ENCODE peak calls at places on chromosomes 4 and X, in four cellular contexts. One of them, this sample, is unnamed.

GRCh38 chrX:153063315-153063714 is 7.0 kb downstream of the PNMA3 start:
- DNase-seq in upper lobe of right lung: no peak
- DNase-seq in right lobe of liver: no peak
- DNase-seq in right atrium auricular region: no peak
- DNase-seq in this sample: no peak

GRCh38 chr4:133151681-133152329 is 2.7 kb downstream of the PCDH10 start:
- DNase-seq in upper lobe of right lung: no peak
- DNase-seq in right atrium auricular region: no peak
- DNase-seq in right lobe of liver: no peak
- DNase-seq in this sample: peak; percentile 72

GRCh38 chr4:155889036-155889793 is 14.3 kb upstream of the TDO2 start:
- DNase-seq in upper lobe of right lung: no peak
- DNase-seq in right atrium auricular region: no peak
- DNase-seq in right lobe of liver: no peak
- DNase-seq in this sample: no peak

GRCh38 chrX:53251307-53251706 is 26.3 kb upstream of the KDM5C start:
- DNase-seq in right lobe of liver: no peak
- DNase-seq in right atrium auricular region: no peak
- DNase-seq in upper lobe of right lung: no peak
- DNase-seq in this sample: no peak

GRCh38 chrX:53442322-53442631 is 8.1 kb upstream of the HSD17B10 start:
- DNase-seq in right lobe of liver: no peak
- DNase-seq in right atrium auricular region: no peak
- DNase-seq in upper lobe of right lung: no peak
- DNase-seq in this sample: no peak

GRCh38 chrX:141652315-141652714 is 46.2 kb downstream of the SPANXD start:
- DNase-seq in right atrium auricular region: no peak
- DNase-seq in right lobe of liver: no peak
- DNase-seq in upper lobe of right lung: no peak
- DNase-seq in this sample: no peak

GRCh38 chr4:41213563-41214157 is 682 bp downstream of the APBB2 start:
- DNase-seq in right atrium auricular region: no peak
- DNase-seq in upper lobe of right lung: peak; percentile 74
- DNase-seq in right lobe of liver: peak; percentile 46
- DNase-seq in this sample: no peak

GRCh38 chrX:68743754-68744153 is 85.1 kb upstream of the EFNB1 start:
- DNase-seq in right atrium auricular region: no peak
- DNase-seq in right lobe of liver: no peak
- DNase-seq in upper lobe of right lung: no peak
- DNase-seq in this sample: no peak

GRCh38 chrX:14497184-14497666 is 32.1 kb upstream of the GLRA2 start:
- DNase-seq in upper lobe of right lung: no peak
- DNase-seq in right lobe of liver: no peak
- DNase-seq in right atrium auricular region: no peak
- DNase-seq in this sample: no peak

GRCh38 chr4:183142566-183143545 is 43.8 kb downstream of the WWC2 start:
- DNase-seq in right atrium auricular region: no peak
- DNase-seq in right lobe of liver: peak; percentile 62
- DNase-seq in upper lobe of right lung: no peak
- DNase-seq in this sample: no peak

GRCh38 chrX:13078739-13079444 is 34.5 kb upstream of the FAM9C start:
- DNase-seq in upper lobe of right lung: peak; percentile 56
- DNase-seq in right lobe of liver: no peak
- DNase-seq in right atrium auricular region: peak; percentile 65
- DNase-seq in this sample: peak; percentile 79

GRCh38 chrX:104335765-104336164 is 81.0 kb upstream of the ESX1 start:
- DNase-seq in upper lobe of right lung: no peak
- DNase-seq in right lobe of liver: no peak
- DNase-seq in right atrium auricular region: no peak
- DNase-seq in this sample: no peak

GRCh38 chr4:24655326-24655725 is 71.0 kb upstream of the DHX15 start:
- DNase-seq in right lobe of liver: no peak
- DNase-seq in upper lobe of right lung: no peak
- DNase-seq in right atrium auricular region: no peak
- DNase-seq in this sample: no peak

GRCh38 chr4:185797018-185797417 is 15.0 kb downstream of the SORBS2 start:
- DNase-seq in upper lobe of right lung: no peak
- DNase-seq in right lobe of liver: no peak
- DNase-seq in right atrium auricular region: no peak
- DNase-seq in this sample: no peak

DNA sequence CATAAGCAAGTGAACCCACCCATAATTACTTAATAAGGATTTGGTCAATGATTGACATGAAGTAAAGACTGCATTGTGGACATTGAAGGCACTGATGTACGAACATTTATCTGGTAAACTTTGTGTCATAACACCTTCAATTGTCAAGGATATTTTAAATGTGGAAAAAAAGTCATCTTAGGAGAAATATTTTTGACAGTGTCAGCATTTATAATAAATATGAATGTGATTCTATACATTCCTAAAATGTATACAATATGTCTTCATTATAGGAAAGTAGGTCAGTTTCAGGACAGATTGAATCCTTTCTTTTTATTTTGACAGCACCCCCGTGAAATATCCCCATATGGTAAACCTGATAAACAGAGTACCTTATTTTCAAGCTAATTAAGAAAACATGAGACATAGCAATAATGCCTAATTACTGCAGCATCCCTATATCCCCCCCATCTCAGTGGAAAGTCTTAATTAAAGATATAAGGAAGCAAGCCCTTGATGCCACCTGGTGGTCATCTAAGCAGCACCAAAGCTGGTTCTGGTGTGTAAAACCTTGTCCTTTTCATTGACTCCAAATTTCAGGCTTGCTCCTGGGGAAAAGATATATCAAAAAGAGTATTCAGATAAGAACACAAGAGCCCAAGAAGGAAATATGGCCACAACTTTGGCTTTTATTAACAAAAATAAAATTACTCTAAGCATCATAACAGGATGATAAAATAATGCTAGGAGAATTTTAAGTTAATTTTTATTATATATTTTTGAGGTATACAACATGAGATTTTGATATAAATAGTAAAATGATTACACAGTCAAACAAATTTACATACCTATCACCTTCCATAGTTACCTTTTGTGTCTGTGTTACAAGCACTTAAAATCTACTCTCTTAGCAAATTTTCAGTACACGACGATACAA is 379.7 kb downstream of the TLL1 start:
- DNase-seq in right lobe of liver: no peak
- DNase-seq in right atrium auricular region: no peak
- DNase-seq in upper lobe of right lung: no peak
- DNase-seq in this sample: no peak
- TF ChIP-seq CTCF in right lobe of liver: peak; percentile 47
- TF ChIP-seq CTCF in right atrium auricular region: peak; percentile 59
- TF ChIP-seq CTCF in upper lobe of right lung: peak; percentile 46
- TF ChIP-seq CTCF in this sample: no peak

DNA sequence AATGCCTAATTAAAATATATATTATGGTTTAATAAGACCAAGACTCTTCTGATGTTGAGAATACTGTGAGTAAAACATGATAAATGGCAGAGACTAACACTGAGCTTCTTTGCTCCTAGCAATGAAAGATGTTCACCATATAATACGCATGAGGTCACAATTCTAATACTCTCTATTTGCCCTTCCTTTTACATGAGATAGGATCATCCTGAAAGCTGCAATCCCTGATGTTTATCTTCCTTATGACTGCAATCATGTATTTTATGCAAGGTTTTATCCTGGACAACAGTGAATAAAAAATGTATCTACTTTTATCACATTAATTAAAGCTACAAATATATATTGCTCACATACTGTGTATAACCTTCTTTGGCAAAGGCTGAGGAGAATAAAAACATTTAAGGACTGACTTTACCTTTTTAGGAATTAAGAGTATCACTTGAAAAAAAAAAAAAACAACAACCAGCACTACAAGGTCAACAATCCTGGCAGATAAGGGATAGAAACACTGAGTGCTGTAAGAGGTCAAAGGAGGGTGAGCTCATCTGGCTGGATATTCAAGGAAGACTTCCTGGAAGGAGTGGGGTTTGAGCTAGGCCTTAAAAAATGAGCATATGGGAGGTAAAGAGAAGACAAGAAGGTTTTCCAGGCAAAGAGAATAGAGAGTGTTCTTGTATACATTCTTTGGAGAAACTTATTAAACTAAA is 99.9 kb downstream of the AREG start:
- DNase-seq in right lobe of liver: no peak
- DNase-seq in right atrium auricular region: no peak
- DNase-seq in upper lobe of right lung: no peak
- DNase-seq in this sample: no peak
- H3K4me3 ChIP-seq in right lobe of liver: no peak overlapping the region
- H3K4me3 ChIP-seq in right atrium auricular region: no peak overlapping the region
- H3K4me3 ChIP-seq in upper lobe of right lung: no peak overlapping the region
- H3K4me3 ChIP-seq in this sample: no peak overlapping the region

GRCh38 chr4:152784490-152785195 is 4.9 kb downstream of the ARFIP1 start:
- DNase-seq in upper lobe of right lung: no peak
- DNase-seq in right atrium auricular region: no peak
- DNase-seq in right lobe of liver: no peak
- DNase-seq in this sample: no peak
- TF ChIP-seq CTCF in upper lobe of right lung: no peak
- TF ChIP-seq CTCF in right atrium auricular region: no peak
- TF ChIP-seq CTCF in right lobe of liver: no peak
- TF ChIP-seq CTCF in this sample: peak; percentile 9

GRCh38 chr4:38366451-38366850 is 297.5 kb upstream of the KLF3 start:
- DNase-seq in right lobe of liver: peak; percentile 17
- DNase-seq in upper lobe of right lung: no peak
- DNase-seq in right atrium auricular region: peak; percentile 72
- DNase-seq in this sample: peak; percentile 84

GRCh38 chr4:38365261-38365660 is 298.7 kb upstream of the KLF3 start:
- DNase-seq in upper lobe of right lung: no peak
- DNase-seq in right lobe of liver: no peak
- DNase-seq in right atrium auricular region: no peak
- DNase-seq in this sample: no peak

GRCh38 chr4:38364383-38364963 is 299.5 kb upstream of the KLF3 start:
- DNase-seq in right atrium auricular region: no peak
- DNase-seq in upper lobe of right lung: no peak
- DNase-seq in right lobe of liver: no peak
- DNase-seq in this sample: no peak

GRCh38 chr4:38366997-38367396 is 297.0 kb upstream of the KLF3 start:
- DNase-seq in upper lobe of right lung: no peak
- DNase-seq in right lobe of liver: no peak
- DNase-seq in right atrium auricular region: no peak
- DNase-seq in this sample: no peak

DNA sequence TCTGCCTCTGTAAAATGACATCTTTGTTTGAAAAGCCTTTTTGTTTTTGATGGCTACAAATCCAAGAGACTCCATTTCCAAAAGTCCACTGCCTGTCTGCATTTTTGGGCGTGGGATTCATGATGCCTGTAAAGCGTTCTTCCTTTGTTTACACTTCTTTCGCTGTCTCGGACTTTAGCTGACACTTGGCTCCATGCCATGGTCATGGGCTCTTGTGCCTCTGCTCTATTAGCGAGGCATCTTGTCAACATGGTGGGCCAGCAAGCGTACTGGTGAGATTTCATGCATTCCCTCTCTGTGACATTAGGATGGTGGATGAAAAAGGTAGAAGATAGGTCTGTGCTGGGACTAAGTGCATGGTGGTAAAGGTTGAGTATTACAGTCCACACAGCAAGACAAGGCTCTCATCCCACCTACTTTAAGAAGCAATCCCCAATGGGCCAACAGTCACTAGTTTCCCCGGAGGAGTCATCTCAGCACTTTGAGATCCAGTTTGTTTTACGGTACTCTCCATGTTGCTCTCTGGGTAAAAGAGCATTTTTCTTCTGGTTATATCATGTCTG is 298.2 kb upstream of the KLF3 start:
- DNase-seq in right lobe of liver: peak; percentile 18
- DNase-seq in upper lobe of right lung: no peak
- DNase-seq in right atrium auricular region: no peak
- DNase-seq in this sample: no peak
- H3K4me3 ChIP-seq in right lobe of liver: no peak overlapping the region
- H3K4me3 ChIP-seq in upper lobe of right lung: no peak overlapping the region
- H3K4me3 ChIP-seq in right atrium auricular region: no peak overlapping the region
- H3K4me3 ChIP-seq in this sample: peak overlapping the region; percentile 13

GRCh38 chr4:140152015-140152703 is 1.8 kb downstream of the MAML3 start:
- DNase-seq in right lobe of liver: peak; percentile 86
- DNase-seq in upper lobe of right lung: peak; percentile 92
- DNase-seq in right atrium auricular region: peak; percentile 75
- DNase-seq in this sample: peak; percentile 82
- TF ChIP-seq CTCF in right lobe of liver: peak; percentile 17
- TF ChIP-seq CTCF in upper lobe of right lung: peak; percentile 25
- TF ChIP-seq CTCF in right atrium auricular region: peak; percentile 57
- TF ChIP-seq CTCF in this sample: no peak

DNA sequence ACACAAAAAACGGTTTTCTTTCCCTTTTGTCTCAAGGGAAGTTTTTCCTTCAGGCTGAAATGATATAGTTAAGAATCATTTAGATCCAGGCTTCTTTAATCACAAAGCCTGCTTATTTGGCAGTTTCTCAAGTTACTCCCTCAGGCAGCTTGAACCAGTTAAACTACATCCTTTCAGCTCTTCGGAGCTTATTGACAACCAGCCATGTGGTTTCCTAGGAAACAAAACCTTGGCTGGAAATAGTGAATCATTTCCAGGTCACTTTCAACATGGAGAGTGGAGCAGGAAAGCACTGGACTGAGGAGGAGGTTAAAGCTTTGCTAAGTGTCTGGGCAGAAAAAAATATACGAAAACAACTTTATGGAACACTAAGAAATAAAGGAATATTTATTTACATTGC is 23.0 kb upstream of the AASDH start:
- DNase-seq in right atrium auricular region: no peak
- DNase-seq in right lobe of liver: no peak
- DNase-seq in upper lobe of right lung: no peak
- DNase-seq in this sample: no peak
- H3K4me3 ChIP-seq in right atrium auricular region: peak overlapping the region; percentile 1
- H3K4me3 ChIP-seq in right lobe of liver: no peak overlapping the region
- H3K4me3 ChIP-seq in upper lobe of right lung: peak overlapping the region; percentile 30
- H3K4me3 ChIP-seq in this sample: peak overlapping the region; percentile 33

This sample was measured in coronary artery.